ENCODE peak calls at places on chromosome 2, in seven cellular contexts. One of them, this sample, is unnamed.

GRCh38 chr2:5991305-5991968 is 299.3 kb downstream of the SOX11 start:
- DNase-seq in IMR-90: peak
- DNase-seq in upper lobe of right lung: no peak
- DNase-seq in astrocyte of the spinal cord: no peak
- DNase-seq in transverse colon: no peak
- DNase-seq in WERI-Rb-1: no peak
- DNase-seq in fibroblast of villous mesenchyme: no peak
- DNase-seq in this sample: no peak

GRCh38 chr2:35099345-35099744 is 1256.2 kb upstream of the CRIM1 start:
- DNase-seq in fibroblast of villous mesenchyme: no peak
- DNase-seq in transverse colon: no peak
- DNase-seq in upper lobe of right lung: no peak
- DNase-seq in IMR-90: no peak
- DNase-seq in astrocyte of the spinal cord: no peak
- DNase-seq in WERI-Rb-1: peak
- DNase-seq in this sample: no peak

GRCh38 chr2:71856709-71857525 is 290.7 kb downstream of the CYP26B1 start:
- DNase-seq in transverse colon: no peak
- DNase-seq in WERI-Rb-1: no peak
- DNase-seq in IMR-90: no peak
- DNase-seq in upper lobe of right lung: no peak
- DNase-seq in fibroblast of villous mesenchyme: peak
- DNase-seq in astrocyte of the spinal cord: no peak
- DNase-seq in this sample: no peak

GRCh38 chr2:44551001-44551400 is 189.3 kb downstream of the CAMKMT start:
- DNase-seq in IMR-90: no peak
- DNase-seq in astrocyte of the spinal cord: no peak
- DNase-seq in WERI-Rb-1: no peak
- DNase-seq in upper lobe of right lung: no peak
- DNase-seq in fibroblast of villous mesenchyme: no peak
- DNase-seq in transverse colon: no peak
- DNase-seq in this sample: no peak

GRCh38 chr2:62340981-62341624 is 145.2 kb downstream of the B3GNT2 start:
- DNase-seq in transverse colon: peak
- DNase-seq in upper lobe of right lung: no peak
- DNase-seq in astrocyte of the spinal cord: no peak
- DNase-seq in WERI-Rb-1: no peak
- DNase-seq in fibroblast of villous mesenchyme: peak
- DNase-seq in IMR-90: no peak
- DNase-seq in this sample: no peak

GRCh38 chr2:101546376-101547058 is 71.6 kb upstream of the RFX8 start:
- DNase-seq in transverse colon: no peak
- DNase-seq in WERI-Rb-1: no peak
- DNase-seq in upper lobe of right lung: no peak
- DNase-seq in fibroblast of villous mesenchyme: peak
- DNase-seq in astrocyte of the spinal cord: peak
- DNase-seq in IMR-90: peak
- DNase-seq in this sample: no peak

GRCh38 chr2:207423886-207424285 is 105.9 kb upstream of the CREB1 start:
- DNase-seq in fibroblast of villous mesenchyme: peak
- DNase-seq in astrocyte of the spinal cord: peak
- DNase-seq in transverse colon: no peak
- DNase-seq in WERI-Rb-1: no peak
- DNase-seq in IMR-90: peak
- DNase-seq in upper lobe of right lung: no peak
- DNase-seq in this sample: peak

GRCh38 chr2:118801154-118801553 is 46.3 kb downstream of the EN1 start:
- DNase-seq in WERI-Rb-1: no peak
- DNase-seq in IMR-90: no peak
- DNase-seq in fibroblast of villous mesenchyme: no peak
- DNase-seq in astrocyte of the spinal cord: no peak
- DNase-seq in upper lobe of right lung: no peak
- DNase-seq in transverse colon: no peak
- DNase-seq in this sample: no peak

GRCh38 chr2:72515696-72516095 is 310.1 kb downstream of the EXOC6B start:
- DNase-seq in transverse colon: no peak
- DNase-seq in WERI-Rb-1: no peak
- DNase-seq in fibroblast of villous mesenchyme: no peak
- DNase-seq in upper lobe of right lung: no peak
- DNase-seq in astrocyte of the spinal cord: peak
- DNase-seq in IMR-90: no peak
- DNase-seq in this sample: no peak

GRCh38 chr2:96839875-96840850 is 3.7 kb downstream of the ANKRD23 start:
- DNase-seq in transverse colon: no peak
- DNase-seq in fibroblast of villous mesenchyme: no peak
- DNase-seq in astrocyte of the spinal cord: no peak
- DNase-seq in upper lobe of right lung: no peak
- DNase-seq in IMR-90: no peak
- DNase-seq in WERI-Rb-1: no peak
- DNase-seq in this sample: no peak

GRCh38 chr2:64262068-64262467 is 117.8 kb upstream of the PELI1 start:
- DNase-seq in transverse colon: peak
- DNase-seq in IMR-90: no peak
- DNase-seq in WERI-Rb-1: no peak
- DNase-seq in astrocyte of the spinal cord: peak
- DNase-seq in upper lobe of right lung: no peak
- DNase-seq in fibroblast of villous mesenchyme: peak
- DNase-seq in this sample: no peak

GRCh38 chr2:95121495-95122196 is at the start of gene MRPS5:
- DNase-seq in fibroblast of villous mesenchyme: peak
- DNase-seq in astrocyte of the spinal cord: peak
- DNase-seq in IMR-90: peak
- DNase-seq in WERI-Rb-1: peak
- DNase-seq in upper lobe of right lung: peak
- DNase-seq in transverse colon: peak
- DNase-seq in this sample: peak
- TF ChIP-seq CTCF in fibroblast of villous mesenchyme: peak
- TF ChIP-seq CTCF in astrocyte of the spinal cord: peak
- TF ChIP-seq CTCF in IMR-90: peak
- TF ChIP-seq CTCF in WERI-Rb-1: peak
- TF ChIP-seq CTCF in upper lobe of right lung: no peak
- TF ChIP-seq CTCF in transverse colon: no peak
- TF ChIP-seq CTCF in this sample: no peak

DNA sequence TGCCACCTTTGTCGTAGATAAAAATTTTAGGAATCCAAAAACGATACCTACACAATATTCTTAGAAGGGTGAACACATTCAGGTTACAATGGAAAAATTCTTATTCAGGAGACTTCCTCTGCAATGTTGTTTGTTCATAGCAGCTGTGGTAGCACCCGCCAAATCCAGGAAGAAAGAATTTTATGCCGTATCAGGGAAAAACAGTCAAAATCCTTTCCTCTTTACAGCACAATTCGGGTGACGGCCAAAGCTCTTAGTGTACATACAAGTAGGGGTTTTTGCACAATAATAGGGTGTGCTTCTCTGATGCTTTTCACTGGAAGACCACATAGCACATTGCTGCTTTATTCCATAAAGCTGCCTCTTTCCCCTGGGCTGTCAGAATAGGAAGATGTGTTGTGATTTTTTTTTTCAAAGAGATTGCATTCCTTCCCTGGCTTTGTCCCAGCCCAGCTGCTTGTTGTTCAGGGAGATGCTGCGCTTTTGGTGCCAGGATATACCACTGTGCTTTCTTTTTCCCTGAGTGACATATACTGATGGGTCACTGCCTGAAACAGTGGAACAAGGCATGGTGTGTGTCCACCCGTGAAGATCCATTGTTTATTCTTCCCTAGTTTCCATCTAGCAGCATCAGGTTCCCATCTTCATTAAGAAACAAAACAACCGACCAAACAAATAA is 27.2 kb upstream of the LANCL1 start:
- DNase-seq in transverse colon: no peak
- DNase-seq in upper lobe of right lung: no peak
- DNase-seq in astrocyte of the spinal cord: peak
- DNase-seq in fibroblast of villous mesenchyme: no peak
- DNase-seq in WERI-Rb-1: no peak
- DNase-seq in IMR-90: no peak
- DNase-seq in this sample: no peak
- H3K4me3 ChIP-seq in transverse colon: no peak
- H3K4me3 ChIP-seq in upper lobe of right lung: peak
- H3K4me3 ChIP-seq in astrocyte of the spinal cord: no peak
- H3K4me3 ChIP-seq in fibroblast of villous mesenchyme: no peak
- H3K4me3 ChIP-seq in WERI-Rb-1: no peak
- H3K4me3 ChIP-seq in IMR-90: no peak
- H3K4me3 ChIP-seq in this sample: no peak

GRCh38 chr2:113203901-113204519 is 30.2 kb downstream of the PSD4 start:
- DNase-seq in astrocyte of the spinal cord: peak
- DNase-seq in IMR-90: peak
- DNase-seq in upper lobe of right lung: peak
- DNase-seq in transverse colon: peak
- DNase-seq in WERI-Rb-1: peak
- DNase-seq in fibroblast of villous mesenchyme: peak
- DNase-seq in this sample: peak
- TF ChIP-seq CTCF in astrocyte of the spinal cord: peak
- TF ChIP-seq CTCF in IMR-90: peak
- TF ChIP-seq CTCF in upper lobe of right lung: peak
- TF ChIP-seq CTCF in transverse colon: peak
- TF ChIP-seq CTCF in WERI-Rb-1: peak
- TF ChIP-seq CTCF in fibroblast of villous mesenchyme: peak
- TF ChIP-seq CTCF in this sample: peak

GRCh38 chr2:54650612-54651011 is 72.8 kb upstream of the EML6 start:
- DNase-seq in IMR-90: no peak
- DNase-seq in fibroblast of villous mesenchyme: no peak
- DNase-seq in transverse colon: no peak
- DNase-seq in WERI-Rb-1: no peak
- DNase-seq in astrocyte of the spinal cord: no peak
- DNase-seq in upper lobe of right lung: no peak
- DNase-seq in this sample: no peak
- H3K4me3 ChIP-seq in IMR-90: no peak
- H3K4me3 ChIP-seq in fibroblast of villous mesenchyme: no peak
- H3K4me3 ChIP-seq in transverse colon: no peak
- H3K4me3 ChIP-seq in WERI-Rb-1: no peak
- H3K4me3 ChIP-seq in astrocyte of the spinal cord: no peak
- H3K4me3 ChIP-seq in upper lobe of right lung: no peak
- H3K4me3 ChIP-seq in this sample: no peak

GRCh38 chr2:20011276-20012031 is 1.0 kb downstream of the MATN3 start:
- DNase-seq in upper lobe of right lung: no peak
- DNase-seq in IMR-90: no peak
- DNase-seq in fibroblast of villous mesenchyme: no peak
- DNase-seq in astrocyte of the spinal cord: no peak
- DNase-seq in transverse colon: no peak
- DNase-seq in WERI-Rb-1: no peak
- DNase-seq in this sample: no peak
- TF ChIP-seq CTCF in upper lobe of right lung: no peak
- TF ChIP-seq CTCF in IMR-90: no peak
- TF ChIP-seq CTCF in fibroblast of villous mesenchyme: no peak
- TF ChIP-seq CTCF in astrocyte of the spinal cord: no peak
- TF ChIP-seq CTCF in transverse colon: no peak
- TF ChIP-seq CTCF in WERI-Rb-1: no peak
- TF ChIP-seq CTCF in this sample: no peak

GRCh38 chr2:144464730-144465129 is 55.2 kb downstream of the ZEB2 start:
- DNase-seq in upper lobe of right lung: no peak
- DNase-seq in fibroblast of villous mesenchyme: no peak
- DNase-seq in astrocyte of the spinal cord: no peak
- DNase-seq in transverse colon: no peak
- DNase-seq in WERI-Rb-1: no peak
- DNase-seq in IMR-90: no peak
- DNase-seq in this sample: no peak

GRCh38 chr2:144465723-144466122 is 54.2 kb downstream of the ZEB2 start:
- DNase-seq in astrocyte of the spinal cord: no peak
- DNase-seq in IMR-90: no peak
- DNase-seq in WERI-Rb-1: no peak
- DNase-seq in upper lobe of right lung: no peak
- DNase-seq in fibroblast of villous mesenchyme: no peak
- DNase-seq in transverse colon: no peak
- DNase-seq in this sample: no peak

GRCh38 chr2:144460981-144461766 is 58.7 kb downstream of the ZEB2 start:
- DNase-seq in transverse colon: peak
- DNase-seq in astrocyte of the spinal cord: peak
- DNase-seq in WERI-Rb-1: no peak
- DNase-seq in upper lobe of right lung: no peak
- DNase-seq in fibroblast of villous mesenchyme: peak
- DNase-seq in IMR-90: peak
- DNase-seq in this sample: peak

GRCh38 chr2:144459937-144460336 is 60.0 kb downstream of the ZEB2 start:
- DNase-seq in transverse colon: no peak
- DNase-seq in WERI-Rb-1: no peak
- DNase-seq in fibroblast of villous mesenchyme: peak
- DNase-seq in astrocyte of the spinal cord: peak
- DNase-seq in IMR-90: peak
- DNase-seq in upper lobe of right lung: no peak
- DNase-seq in this sample: no peak

GRCh38 chr2:144462266-144462665 is 57.7 kb downstream of the ZEB2 start:
- DNase-seq in IMR-90: no peak
- DNase-seq in transverse colon: no peak
- DNase-seq in fibroblast of villous mesenchyme: no peak
- DNase-seq in WERI-Rb-1: no peak
- DNase-seq in astrocyte of the spinal cord: no peak
- DNase-seq in upper lobe of right lung: no peak
- DNase-seq in this sample: no peak
- H3K4me3 ChIP-seq in IMR-90: no peak
- H3K4me3 ChIP-seq in transverse colon: no peak
- H3K4me3 ChIP-seq in fibroblast of villous mesenchyme: no peak
- H3K4me3 ChIP-seq in WERI-Rb-1: no peak
- H3K4me3 ChIP-seq in astrocyte of the spinal cord: no peak
- H3K4me3 ChIP-seq in upper lobe of right lung: no peak
- H3K4me3 ChIP-seq in this sample: no peak

GRCh38 chr2:99150691-99151090 is 4.1 kb downstream of the TSGA10 start:
- DNase-seq in upper lobe of right lung: no peak
- DNase-seq in IMR-90: peak
- DNase-seq in transverse colon: no peak
- DNase-seq in astrocyte of the spinal cord: no peak
- DNase-seq in fibroblast of villous mesenchyme: no peak
- DNase-seq in WERI-Rb-1: no peak
- DNase-seq in this sample: no peak
- TF ChIP-seq CTCF in upper lobe of right lung: no peak
- TF ChIP-seq CTCF in IMR-90: no peak
- TF ChIP-seq CTCF in transverse colon: no peak
- TF ChIP-seq CTCF in astrocyte of the spinal cord: no peak
- TF ChIP-seq CTCF in fibroblast of villous mesenchyme: no peak
- TF ChIP-seq CTCF in WERI-Rb-1: no peak
- TF ChIP-seq CTCF in this sample: no peak

GRCh38 chr2:218880749-218881594 is at the start of gene WNT10A:
- DNase-seq in fibroblast of villous mesenchyme: no peak
- DNase-seq in upper lobe of right lung: no peak
- DNase-seq in WERI-Rb-1: no peak
- DNase-seq in IMR-90: no peak
- DNase-seq in astrocyte of the spinal cord: no peak
- DNase-seq in transverse colon: no peak
- DNase-seq in this sample: no peak
- H3K4me3 ChIP-seq in fibroblast of villous mesenchyme: no peak
- H3K4me3 ChIP-seq in upper lobe of right lung: peak
- H3K4me3 ChIP-seq in WERI-Rb-1: no peak
- H3K4me3 ChIP-seq in IMR-90: no peak
- H3K4me3 ChIP-seq in astrocyte of the spinal cord: no peak
- H3K4me3 ChIP-seq in transverse colon: peak
- H3K4me3 ChIP-seq in this sample: no peak

DNA sequence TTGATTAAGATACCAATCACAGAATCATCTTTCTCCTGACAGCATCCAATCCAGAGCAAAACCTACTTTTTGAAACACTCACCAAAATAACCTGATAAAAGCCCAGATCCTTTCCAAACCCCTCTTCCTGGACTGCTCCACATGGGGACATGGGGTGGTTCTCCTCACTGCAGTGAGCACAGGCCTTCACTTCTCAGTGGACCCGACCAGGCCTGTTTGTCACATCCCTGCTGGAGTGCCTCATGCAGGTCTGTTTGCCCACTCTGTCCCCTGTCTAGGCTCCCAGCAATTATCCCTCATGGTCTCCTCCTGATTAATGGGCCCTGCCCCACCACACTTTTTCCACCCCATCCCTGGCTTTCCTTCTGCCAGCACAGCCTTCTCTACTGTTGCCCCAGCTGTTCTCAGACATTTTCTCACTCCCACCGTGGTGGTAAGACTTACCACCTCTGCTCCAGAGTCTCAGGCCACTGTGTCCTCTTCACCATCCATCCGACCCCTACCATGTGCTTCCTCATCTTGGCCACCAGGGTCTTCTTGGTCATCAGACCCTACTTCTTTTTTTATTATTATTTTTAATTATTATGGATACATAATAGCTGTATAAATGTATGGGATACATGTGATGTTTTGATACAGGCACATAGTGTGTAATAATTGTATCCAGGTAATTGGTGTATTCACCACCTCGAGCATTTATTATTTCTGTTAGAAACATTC is 21.1 kb downstream of the MRPL30 start:
- DNase-seq in astrocyte of the spinal cord: no peak
- DNase-seq in transverse colon: no peak
- DNase-seq in WERI-Rb-1: no peak
- DNase-seq in upper lobe of right lung: no peak
- DNase-seq in IMR-90: no peak
- DNase-seq in fibroblast of villous mesenchyme: no peak
- DNase-seq in this sample: no peak
- TF ChIP-seq CTCF in astrocyte of the spinal cord: peak
- TF ChIP-seq CTCF in transverse colon: no peak
- TF ChIP-seq CTCF in WERI-Rb-1: no peak
- TF ChIP-seq CTCF in upper lobe of right lung: peak
- TF ChIP-seq CTCF in IMR-90: no peak
- TF ChIP-seq CTCF in fibroblast of villous mesenchyme: no peak
- TF ChIP-seq CTCF in this sample: peak